ENCODE peak calls at places on chromosome 11, in nine cellular contexts. H, T, F, W, K, I, C, V and A are unnamed samples.

GRCh38 chr11:85772700-85773099 is 38.2 kb downstream of the SYTL2 start:
- DNase-seq in H (no peak), T (no peak), F (no peak), W (no peak), K (no peak), I (no peak), C (no peak), V (no peak), A (no peak)

GRCh38 chr11:100637706-100638105 is 49.4 kb upstream of the ARHGAP42 start:
- DNase-seq in H (no peak), T (no peak), F (no peak), W (no peak), K (no peak), I (no peak), C (no peak), V (no peak), A (no peak)

GRCh38 chr11:7490054-7490453 is 4.7 kb downstream of the OLFML1 start:
- DNase-seq in H (no peak), T (peak), F (peak), W (peak), K (no peak), I (no peak), C (no peak), V (no peak), A (no peak)

GRCh38 chr11:43316451-43316850 is 4.7 kb downstream of the API5 start:
- DNase-seq in H (no peak), T (peak), F (no peak), W (peak), K (no peak), I (no peak), C (no peak), V (no peak), A (no peak)

GRCh38 chr11:116960916-116961315 is 123.5 kb upstream of the APOA1 start:
- DNase-seq in H (no peak), T (peak), F (peak), W (peak), K (no peak), I (no peak), C (no peak), V (peak), A (no peak)

GRCh38 chr11:121884601-121885000 is 231.4 kb downstream of the BLID start:
- DNase-seq in H (no peak), T (no peak), F (no peak), W (no peak), K (no peak), I (no peak), C (no peak), V (no peak), A (no peak)

GRCh38 chr11:102623998-102624397 is 1.1 kb downstream of the MMP20 start:
- DNase-seq in H (no peak), T (no peak), F (no peak), W (no peak), K (no peak), I (no peak), C (no peak), V (no peak), A (no peak)

GRCh38 chr11:28168718-28169117 is 60.5 kb downstream of the METTL15 start:
- DNase-seq in H (no peak), T (no peak), F (no peak), W (no peak), K (no peak), I (no peak), C (peak), V (no peak), A (peak)

GRCh38 chr11:111665779-111666178 is 63.5 kb downstream of the SIK2 start:
- DNase-seq in H (no peak), T (peak), F (peak), W (peak), K (no peak), I (no peak), C (peak), V (no peak), A (peak)

GRCh38 chr11:30635401-30635989 is 49.3 kb upstream of the MPPED2 start:
- DNase-seq in H (peak), T (no peak), F (no peak), W (no peak), K (no peak), I (no peak), C (peak), V (peak), A (no peak)

GRCh38 chr11:115078461-115079438 is 400.4 kb downstream of the NXPE2 start:
- DNase-seq in H (no peak), T (no peak), F (no peak), W (no peak), K (no peak), I (no peak), C (no peak), V (peak), A (no peak)

GRCh38 chr11:75261474-75261847 is 20.9 kb downstream of the TPBGL start:
- DNase-seq in H (peak), T (no peak), F (no peak), W (no peak), K (no peak), I (no peak), C (no peak), V (no peak), A (no peak)

GRCh38 chr11:69138265-69138664 is 17.5 kb upstream of the SMIM38 start:
- DNase-seq in H (no peak), T (peak), F (peak), W (peak), K (no peak), I (no peak), C (no peak), V (no peak), A (no peak)

GRCh38 chr11:130216591-130217132 is 57.1 kb downstream of the ST14 start:
- DNase-seq in H (no peak), T (no peak), F (no peak), W (no peak), K (peak), I (no peak), C (no peak), V (no peak), A (no peak)

GRCh38 chr11:5235364-5236095 is 1.2 kb upstream of the HBD start:
- DNase-seq in H (no peak), T (no peak), F (no peak), W (no peak), K (no peak), I (no peak), C (no peak), V (no peak), A (no peak)

GRCh38 chr11:107696140-107696539 is 15.7 kb downstream of the SLN start:
- DNase-seq in H (no peak), T (peak), F (peak), W (peak), K (no peak), I (no peak), C (peak), V (no peak), A (no peak)

GRCh38 chr11:29005401-29005980 is 897.3 kb downstream of the METTL15 start:
- DNase-seq in H (no peak), T (no peak), F (no peak), W (no peak), K (no peak), I (no peak), C (no peak), V (peak), A (no peak)

GRCh38 chr11:18315893-18316292 is 6.0 kb downstream of the HPS5 start:
- DNase-seq in H (no peak), T (no peak), F (no peak), W (no peak), K (no peak), I (no peak), C (no peak), V (no peak), A (no peak)

GRCh38 chr11:12148882-12149281 is 38.5 kb downstream of the MICAL2 start:
- DNase-seq in H (no peak), T (no peak), F (no peak), W (no peak), K (no peak), I (no peak), C (no peak), V (no peak), A (no peak)

GRCh38 chr11:62439785-62440602 is 21.2 kb downstream of the SCGB1A1 start:
- DNase-seq in H (peak), T (no peak), F (no peak), W (peak), K (no peak), I (no peak), C (no peak), V (peak), A (no peak)

GRCh38 chr11:110600322-110600721 is 111.9 kb downstream of the ARHGAP20 start:
- DNase-seq in H (no peak), T (no peak), F (no peak), W (no peak), K (no peak), I (no peak), C (no peak), V (no peak), A (no peak)

GRCh38 chr11:18697581-18697980 is 998 bp upstream of the TMEM86A start:
- DNase-seq in H (peak), T (peak), F (no peak), W (no peak), K (no peak), I (no peak), C (no peak), V (no peak), A (no peak)

GRCh38 chr11:223921-224320 is 12.2 kb downstream of the SIRT3 start:
- DNase-seq in H (peak), T (no peak), F (no peak), W (no peak), K (no peak), I (no peak), C (no peak), V (no peak), A (no peak)

GRCh38 chr11:57163160-57163868 is 18.4 kb upstream of the LRRC55 start:
- DNase-seq in H (no peak), T (no peak), F (no peak), W (no peak), K (no peak), I (peak), C (no peak), V (no peak), A (no peak)

GRCh38 chr11:67442504-67443398 is 525 bp downstream of the CORO1B start:
- DNase-seq in H (no peak), T (no peak), F (no peak), W (peak), K (no peak), I (no peak), C (no peak), V (no peak), A (no peak)

GRCh38 chr11:44133335-44133946 is 38.0 kb downstream of the EXT2 start:
- DNase-seq in H (no peak), T (no peak), F (peak), W (peak), K (no peak), I (no peak), C (peak), V (peak), A (peak)

GRCh38 chr11:82895437-82896091 is 4.7 kb downstream of the PRCP start:
- DNase-seq in H (no peak), T (no peak), F (no peak), W (no peak), K (no peak), I (no peak), C (no peak), V (no peak), A (no peak)

GRCh38 chr11:46899501-46900025 is 18.8 kb downstream of the LRP4 start:
- DNase-seq in H (no peak), T (no peak), F (no peak), W (no peak), K (no peak), I (no peak), C (no peak), V (no peak), A (no peak)

GRCh38 chr11:113271551-113272245 is 42.7 kb upstream of the TTC12 start:
- DNase-seq in H (no peak), T (no peak), F (no peak), W (no peak), K (no peak), I (no peak), C (no peak), V (no peak), A (no peak)

GRCh38 chr11:75850787-75851186 is 35.8 kb downstream of the UVRAG start:
- DNase-seq in H (no peak), T (no peak), F (no peak), W (no peak), K (no peak), I (no peak), C (no peak), V (no peak), A (no peak)

GRCh38 chr11:118305726-118306125 is 1.2 kb downstream of the CD3E start:
- DNase-seq in H (no peak), T (no peak), F (no peak), W (no peak), K (no peak), I (no peak), C (no peak), V (no peak), A (peak)

GRCh38 chr11:61733120-61733978 is 19.1 kb upstream of the MYRF start:
- DNase-seq in H (peak), T (peak), F (peak), W (peak), K (peak), I (peak), C (peak), V (peak), A (peak)

GRCh38 chr11:125170406-125171031 is 6.0 kb downstream of the PKNOX2 start:
- DNase-seq in H (peak), T (no peak), F (no peak), W (no peak), K (no peak), I (no peak), C (peak), V (peak), A (no peak)

GRCh38 chr11:67613960-67614715 is 7.4 kb downstream of the NDUFV1 start:
- DNase-seq in H (peak), T (peak), F (peak), W (peak), K (peak), I (no peak), C (peak), V (peak), A (peak)

GRCh38 chr11:113552271-113552670 is 77.1 kb upstream of the DRD2 start:
- DNase-seq in H (no peak), T (no peak), F (no peak), W (no peak), K (no peak), I (no peak), C (no peak), V (no peak), A (no peak)

GRCh38 chr11:57523419-57523818 is 7.1 kb downstream of the TIMM10 start:
- DNase-seq in H (no peak), T (no peak), F (no peak), W (no peak), K (no peak), I (no peak), C (no peak), V (no peak), A (no peak)

GRCh38 chr11:23509023-23509422 is 648.7 kb upstream of the CCDC179 start:
- DNase-seq in H (no peak), T (peak), F (peak), W (peak), K (no peak), I (no peak), C (no peak), V (no peak), A (no peak)

GRCh38 chr11:5593146-5593545 is 3.3 kb upstream of the TRIM6 start:
- DNase-seq in H (no peak), T (no peak), F (no peak), W (no peak), K (no peak), I (no peak), C (no peak), V (no peak), A (no peak)

GRCh38 chr11:46012185-46012584 is 89.7 kb downstream of the LARGE2 start:
- DNase-seq in H (no peak), T (no peak), F (no peak), W (no peak), K (no peak), I (no peak), C (no peak), V (no peak), A (no peak)

GRCh38 chr11:64360403-64360980 is 1.5 kb downstream of the RPS6KA4 start:
- DNase-seq in H (no peak), T (no peak), F (no peak), W (no peak), K (no peak), I (no peak), C (peak), V (no peak), A (no peak)
- H3K27ac ChIP-seq in H (no peak), T (no peak), F (peak), W (no peak), K (no peak), I (no peak), C (no peak), V (no peak), A (no peak)

GRCh38 chr11:35721576-35722341 is 59.2 kb downstream of the TRIM44 start:
- DNase-seq in H (no peak), T (no peak), F (no peak), W (no peak), K (no peak), I (no peak), C (no peak), V (no peak), A (no peak)
- H3K27ac ChIP-seq in H (peak), T (no peak), F (no peak), W (no peak), K (no peak), I (no peak), C (no peak), V (no peak), A (no peak)

GRCh38 chr11:126431401-126432064 is 76.0 kb downstream of the ST3GAL4 start:
- DNase-seq in H (peak), T (no peak), F (peak), W (peak), K (peak), I (no peak), C (peak), V (peak), A (no peak)
- H3K27ac ChIP-seq in H (peak), T (no peak), F (peak), W (peak), K (peak), I (no peak), C (peak), V (no peak), A (peak)

GRCh38 chr11:33064033-33064825 is 24.9 kb downstream of the TCP11L1 start:
- DNase-seq in H (no peak), T (peak), F (no peak), W (no peak), K (no peak), I (no peak), C (no peak), V (no peak), A (no peak)

GRCh38 chr11:33063326-33063775 is 24.0 kb downstream of the TCP11L1 start:
- DNase-seq in H (no peak), T (peak), F (no peak), W (no peak), K (no peak), I (no peak), C (no peak), V (no peak), A (no peak)

GRCh38 chr11:33068611-33069340 is 29.4 kb downstream of the TCP11L1 start:
- DNase-seq in H (no peak), T (no peak), F (no peak), W (no peak), K (no peak), I (no peak), C (no peak), V (no peak), A (no peak)

GRCh38 chr11:33067294-33067693 is 27.9 kb downstream of the TCP11L1 start:
- DNase-seq in H (no peak), T (no peak), F (no peak), W (peak), K (no peak), I (no peak), C (no peak), V (no peak), A (no peak)

DNA sequence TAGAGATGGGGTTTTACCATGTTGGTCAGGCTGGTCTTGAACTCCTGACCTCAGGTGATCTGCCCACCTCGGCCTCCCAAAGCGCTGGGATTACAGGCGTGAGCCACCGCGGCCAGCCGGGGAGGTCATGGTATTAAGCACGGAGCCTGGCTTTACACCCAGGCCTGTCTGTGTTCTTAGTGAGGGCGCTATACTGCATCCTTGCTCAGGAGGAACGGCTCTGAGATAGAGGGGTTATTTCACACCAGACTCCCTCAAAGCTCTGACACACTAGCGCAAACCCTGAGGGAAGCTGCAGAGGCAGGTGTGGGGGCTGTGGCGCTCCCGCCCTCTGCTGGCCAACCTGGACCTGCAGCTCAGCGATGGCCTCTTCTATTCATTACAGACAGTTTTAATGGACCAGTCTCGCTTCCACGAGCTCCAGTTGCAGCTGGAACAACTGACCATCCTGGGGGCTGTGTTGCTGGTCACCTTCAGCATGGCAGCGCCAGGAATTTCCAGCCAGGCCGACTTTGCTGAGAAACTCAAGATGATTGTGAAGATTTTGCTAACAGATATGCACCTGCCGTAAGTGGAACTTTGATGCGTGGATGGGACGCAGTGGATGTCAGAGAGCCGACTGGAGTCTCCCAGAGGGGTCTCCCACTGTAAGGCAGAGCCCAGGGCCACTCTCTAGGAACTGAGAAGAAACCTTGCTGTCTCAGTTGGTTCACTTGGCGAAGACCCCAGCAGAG is 26.2 kb downstream of the TCP11L1 start:
- DNase-seq in H (peak), T (peak), F (peak), W (peak), K (peak), I (peak), C (peak), V (peak), A (peak)
- H3K27ac ChIP-seq in H (peak), T (no peak), F (peak), W (no peak), K (no peak), I (no peak), C (no peak), V (no peak), A (no peak)

DNA sequence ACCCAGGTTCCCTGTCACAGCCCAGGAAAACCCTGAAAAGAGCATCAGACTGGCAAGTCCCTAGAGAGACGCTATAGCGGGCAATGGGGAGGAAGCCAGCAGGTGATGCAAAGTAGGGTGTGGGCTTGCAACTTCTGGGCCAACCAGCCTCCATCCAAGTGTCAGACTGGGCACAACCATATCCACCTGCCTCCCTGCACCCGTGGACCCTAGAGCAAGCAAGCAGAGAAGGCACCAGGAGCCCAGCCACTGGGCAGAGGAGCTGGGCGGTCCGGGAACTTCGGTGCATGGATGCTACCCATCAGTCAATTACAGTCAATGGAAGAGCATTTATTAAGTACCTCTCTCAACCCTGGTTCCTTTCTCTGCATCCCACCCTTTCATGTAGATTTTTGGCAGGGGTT is 2.8 kb downstream of the NECTIN1 start:
- DNase-seq in H (no peak), T (no peak), F (no peak), W (no peak), K (no peak), I (no peak), C (no peak), V (no peak), A (no peak)
- H3K27ac ChIP-seq in H (no peak), T (no peak), F (peak), W (no peak), K (no peak), I (no peak), C (no peak), V (no peak), A (no peak)